ENCODE peak calls at places on chromosomes 5 and 9, in eight cellular contexts. N, T, W, A, O, M, J and H are unnamed samples.

GRCh38 chr9:108743901-108744371 is 111.8 kb downstream of the ACTL7B start:
- DNase-seq in T (no peak), M (no peak), O (no peak), W (no peak), N (peak; percentile 56), A (no peak), J (peak; percentile 43), H (no peak)

GRCh38 chr9:95182854-95183563 is 134.5 kb downstream of the FANCC start:
- DNase-seq in T (no peak), A (peak; percentile 14), M (no peak), N (no peak), W (no peak), J (peak; percentile 73), O (no peak), H (no peak)

GRCh38 chr5:14131855-14132503 is 11.2 kb upstream of the TRIO start:
- DNase-seq in O (no peak), J (no peak), M (no peak), T (no peak), N (no peak), W (no peak), A (no peak), H (no peak)

GRCh38 chr5:154467655-154468354 is 10.2 kb downstream of the HAND1 start:
- DNase-seq in W (peak; percentile 86), J (peak; percentile 88), O (peak; percentile 69), A (peak; percentile 76), N (peak; percentile 57), T (peak; percentile 82), M (peak; percentile 42), H (peak; percentile 54)

GRCh38 chr9:2469681-2470141 is 151.9 kb upstream of the VLDLR start:
- DNase-seq in T (no peak), W (no peak), J (peak; percentile 44), A (peak; percentile 47), M (peak; percentile 28), O (no peak), N (peak; percentile 45), H (no peak)

GRCh38 chr5:2196989-2197531 is 314.3 kb upstream of the IRX4 start:
- DNase-seq in J (no peak), O (no peak), W (no peak), T (no peak), A (no peak), M (no peak), N (no peak), H (no peak)

GRCh38 chr9:115925424-115925823 is 228.2 kb upstream of the PAPPA start:
- DNase-seq in T (no peak), J (no peak), M (no peak), O (no peak), W (no peak), A (no peak), N (no peak), H (no peak)

GRCh38 chr5:133113331-133114061 is 61.7 kb downstream of the HSPA4 start:
- DNase-seq in T (no peak), M (no peak), J (no peak), O (no peak), W (no peak), A (peak; percentile 66), N (no peak), H (peak; percentile 41)

GRCh38 chr5:994821-995220 is 13.8 kb upstream of the NKD2 start:
- DNase-seq in O (no peak), M (no peak), T (peak; percentile 6), J (no peak), N (no peak), A (no peak), W (no peak), H (no peak)

GRCh38 chr9:107807183-107807582 is 317.6 kb upstream of the KLF4 start:
- DNase-seq in O (no peak), W (no peak), T (no peak), N (peak; percentile 73), M (no peak), J (no peak), A (peak; percentile 50), H (no peak)

GRCh38 chr5:51380603-51381207 is 2.5 kb upstream of the ISL1 start:
- DNase-seq in N (no peak), O (no peak), M (no peak), W (peak; percentile 58), A (peak; percentile 34), J (peak; percentile 67), T (no peak), H (peak; percentile 48)

GRCh38 chr9:536597-537511 is 304.6 kb upstream of the DMRT1 start:
- DNase-seq in J (peak; percentile 58), T (no peak), N (no peak), W (no peak), A (no peak), M (no peak), O (no peak), H (no peak)

GRCh38 chr5:177362102-177362868 is 4.6 kb downstream of the RGS14 start:
- DNase-seq in O (no peak), N (no peak), W (no peak), A (no peak), T (no peak), J (no peak), M (no peak), H (no peak)

GRCh38 chr5:141855265-141856029 is 22.8 kb downstream of the PCDH1 start:
- DNase-seq in T (no peak), N (no peak), J (peak; percentile 39), W (no peak), M (peak; percentile 39), O (no peak), A (no peak), H (no peak)

GRCh38 chr5:76634661-76635060 is 11.5 kb upstream of the F2RL2 start:
- DNase-seq in W (no peak), J (no peak), N (no peak), A (no peak), T (no peak), O (no peak), M (no peak), H (no peak)

GRCh38 chr5:101728933-101729332 is 567.2 kb downstream of the SLCO4C1 start:
- DNase-seq in J (peak; percentile 7), M (no peak), W (no peak), T (no peak), A (no peak), O (no peak), N (no peak), H (no peak)
- TF ChIP-seq CTCF in J (no peak), M (no peak), W (peak; percentile 24), T (no peak), A (no peak), O (no peak), N (no peak), H (no peak)

GRCh38 chr5:169273451-169273850 is 27.5 kb downstream of the SLIT3 start:
- DNase-seq in A (no peak), W (no peak), M (no peak), J (no peak), N (no peak), T (no peak), O (no peak), H (no peak)

GRCh38 chr5:169272731-169273401 is 28.1 kb downstream of the SLIT3 start:
- DNase-seq in T (no peak), N (no peak), A (no peak), M (no peak), W (no peak), J (no peak), O (no peak), H (no peak)

GRCh38 chr5:169268019-169268418 is 32.9 kb downstream of the SLIT3 start:
- DNase-seq in W (no peak), T (no peak), M (no peak), O (no peak), J (no peak), N (peak; percentile 96), A (no peak), H (no peak)

GRCh38 chr5:169272111-169272510 is 28.8 kb downstream of the SLIT3 start:
- DNase-seq in J (no peak), A (no peak), W (no peak), M (no peak), N (no peak), T (no peak), O (no peak), H (no peak)

DNA sequence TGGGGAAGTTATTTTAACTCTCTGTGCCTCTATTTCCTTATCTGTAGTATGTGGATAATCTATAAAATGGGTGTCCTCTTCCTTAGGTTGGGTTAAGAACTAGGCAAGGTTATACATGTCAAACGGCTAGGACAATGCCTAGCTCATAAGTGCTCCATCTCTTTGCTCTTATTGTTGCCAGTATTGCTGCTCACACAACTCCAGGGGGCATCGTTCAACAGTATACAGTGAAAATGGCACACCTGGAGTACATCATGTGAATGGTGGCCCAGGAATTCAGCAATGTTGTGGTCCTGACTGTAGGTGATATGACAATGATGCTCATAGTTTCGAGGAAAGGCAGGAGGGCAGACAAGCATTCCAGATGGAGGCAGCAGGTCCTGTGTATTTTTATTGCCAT is 30.1 kb downstream of the SLIT3 start:
- DNase-seq in O (no peak), A (no peak), N (no peak), M (no peak), T (no peak), J (no peak), W (no peak), H (no peak)
- TF ChIP-seq CTCF in O (no peak), A (no peak), N (no peak), M (no peak), T (no peak), J (no peak), W (no peak), H (no peak)

DNA sequence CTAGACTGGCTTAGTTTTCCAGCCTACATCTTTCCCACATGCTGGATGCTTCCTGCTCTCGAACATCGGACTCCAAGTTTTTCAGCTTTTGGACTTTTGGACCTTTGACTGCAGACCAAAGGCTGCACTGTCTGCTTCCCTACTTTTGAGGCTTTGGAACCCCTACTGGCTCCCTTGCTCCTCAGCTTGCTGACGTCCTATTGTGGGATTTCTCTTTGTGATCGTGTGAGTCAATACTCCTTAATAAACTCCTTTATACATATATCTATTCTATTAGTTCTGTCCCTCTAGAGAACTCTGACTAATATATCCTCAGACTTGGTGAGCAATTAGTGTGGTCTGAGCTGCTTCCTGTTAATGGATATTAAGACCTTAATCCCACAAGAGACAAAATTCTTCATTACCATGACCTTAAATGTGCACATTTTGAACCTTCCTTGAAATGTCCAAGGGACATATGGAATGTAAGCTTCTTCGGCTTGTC is 752.9 kb downstream of the CDH18 start:
- DNase-seq in A (no peak), O (no peak), T (no peak), M (no peak), W (no peak), N (no peak), J (no peak), H (no peak)
- TF ChIP-seq CTCF in A (no peak), O (no peak), T (no peak), M (no peak), W (no peak), N (no peak), J (no peak), H (no peak)

GRCh38 chr5:39072915-39073758 is 1.1 kb downstream of the RICTOR start:
- DNase-seq in A (peak; percentile 35), N (peak; percentile 33), T (peak; percentile 33), M (peak; percentile 28), O (peak; percentile 42), W (peak; percentile 76), J (peak; percentile 50), H (peak; percentile 10)
- TF ChIP-seq CTCF in A (no peak), N (no peak), T (no peak), M (no peak), O (no peak), W (no peak), J (no peak), H (no peak)

GRCh38 chr5:115815006-115815692 is 1.3 kb downstream of the CDO1 start:
- DNase-seq in M (no peak), N (no peak), W (no peak), T (no peak), A (no peak), J (peak; percentile 15), O (no peak), H (no peak)
- TF ChIP-seq CTCF in M (no peak), N (no peak), W (no peak), T (peak; percentile 27), A (no peak), J (no peak), O (no peak), H (no peak)